ENCODE peak calls at places on chromosomes 13 and 19, in six cellular contexts. V is psoas muscle, I is A549, B is H1, G is cardiac muscle cell, D is mesendoderm. M is an unnamed sample.

GRCh38 chr13:94309997-94310842 is 169.3 kb downstream of the DCT start:
- DNase-seq in V (no peak), I (peak; percentile 15), B (no peak), G (no peak), D (no peak), M (no peak)

GRCh38 chr13:110353339-110353977 is 46.4 kb downstream of the COL4A2 start:
- DNase-seq in V (no peak), I (no peak), B (no peak), G (no peak), D (no peak), M (peak; percentile 3)

GRCh38 chr13:31896427-31896826 is 135.1 kb upstream of the FRY start:
- DNase-seq in V (peak; percentile 66), I (no peak), B (no peak), G (no peak), D (peak; percentile 13), M (no peak)

GRCh38 chr19:56316728-56317127 is 2.1 kb upstream of the ZSCAN5A start:
- DNase-seq in V (no peak), I (no peak), B (no peak), G (no peak), D (no peak), M (no peak)

GRCh38 chr19:46404884-46405658 is 8.3 kb downstream of the CCDC8 start:
- DNase-seq in V (peak; percentile 50), I (peak; percentile 77), B (no peak), G (peak; percentile 61), D (peak; percentile 82), M (no peak)

GRCh38 chr13:34926513-34926912 is 15.6 kb upstream of the NBEA start:
- DNase-seq in V (no peak), I (peak; percentile 25), B (no peak), G (peak; percentile 77), D (peak; percentile 50), M (no peak)

GRCh38 chr19:53196777-53197396 is 3.7 kb upstream of the ZNF665 start:
- DNase-seq in V (peak; percentile 98), I (no peak), B (peak; percentile 98), G (peak; percentile 98), D (peak; percentile 94), M (peak; percentile 97)

GRCh38 chr19:16111909-16112752 is 442 bp downstream of the RAB8A start:
- DNase-seq in V (peak; percentile 20), I (no peak), B (no peak), G (peak; percentile 26), D (no peak), M (no peak)

GRCh38 chr13:108226184-108226583 is 8.0 kb downstream of the ABHD13 start:
- DNase-seq in V (no peak), I (no peak), B (no peak), G (peak; percentile 73), D (peak; percentile 18), M (no peak)

GRCh38 chr19:55519461-55520311 is 17.2 kb downstream of the SBK2 start:
- DNase-seq in V (no peak), I (peak; percentile 94), B (no peak), G (no peak), D (no peak), M (no peak)

GRCh38 chr19:48443262-48443661 is 2.5 kb upstream of the GRWD1 start:
- DNase-seq in V (no peak), I (no peak), B (no peak), G (no peak), D (no peak), M (no peak)

GRCh38 chr13:61413572-61413971 is 2.1 kb downstream of the PCDH20 start:
- DNase-seq in V (peak; percentile 30), I (no peak), B (peak; percentile 54), G (peak; percentile 34), D (peak; percentile 5), M (no peak)

GRCh38 chr19:6357995-6358394 is 3.3 kb upstream of the CLPP start:
- DNase-seq in V (peak; percentile 82), I (no peak), B (no peak), G (no peak), D (no peak), M (no peak)

GRCh38 chr19:14167594-14168138 is 31.3 kb upstream of the ASF1B start:
- DNase-seq in V (no peak), I (no peak), B (no peak), G (no peak), D (no peak), M (no peak)

GRCh38 chr19:14168259-14168972 is 32.0 kb upstream of the ASF1B start:
- DNase-seq in V (no peak), I (no peak), B (no peak), G (no peak), D (no peak), M (no peak)

GRCh38 chr19:14165986-14166385 is 29.6 kb upstream of the ASF1B start:
- DNase-seq in V (no peak), I (no peak), B (no peak), G (no peak), D (no peak), M (no peak)

GRCh38 chr19:14166448-14166847 is 30.1 kb upstream of the ASF1B start:
- DNase-seq in V (no peak), I (no peak), B (no peak), G (no peak), D (no peak), M (no peak)

GRCh38 chr19:14167013-14167593 is 30.7 kb upstream of the ASF1B start:
- DNase-seq in V (no peak), I (no peak), B (no peak), G (no peak), D (no peak), M (no peak)
- H3K4me3 ChIP-seq in V (no peak overlapping the region), I (no peak overlapping the region), B (no peak overlapping the region), G (no peak overlapping the region), D (no peak overlapping the region), M (no peak overlapping the region)

DNA sequence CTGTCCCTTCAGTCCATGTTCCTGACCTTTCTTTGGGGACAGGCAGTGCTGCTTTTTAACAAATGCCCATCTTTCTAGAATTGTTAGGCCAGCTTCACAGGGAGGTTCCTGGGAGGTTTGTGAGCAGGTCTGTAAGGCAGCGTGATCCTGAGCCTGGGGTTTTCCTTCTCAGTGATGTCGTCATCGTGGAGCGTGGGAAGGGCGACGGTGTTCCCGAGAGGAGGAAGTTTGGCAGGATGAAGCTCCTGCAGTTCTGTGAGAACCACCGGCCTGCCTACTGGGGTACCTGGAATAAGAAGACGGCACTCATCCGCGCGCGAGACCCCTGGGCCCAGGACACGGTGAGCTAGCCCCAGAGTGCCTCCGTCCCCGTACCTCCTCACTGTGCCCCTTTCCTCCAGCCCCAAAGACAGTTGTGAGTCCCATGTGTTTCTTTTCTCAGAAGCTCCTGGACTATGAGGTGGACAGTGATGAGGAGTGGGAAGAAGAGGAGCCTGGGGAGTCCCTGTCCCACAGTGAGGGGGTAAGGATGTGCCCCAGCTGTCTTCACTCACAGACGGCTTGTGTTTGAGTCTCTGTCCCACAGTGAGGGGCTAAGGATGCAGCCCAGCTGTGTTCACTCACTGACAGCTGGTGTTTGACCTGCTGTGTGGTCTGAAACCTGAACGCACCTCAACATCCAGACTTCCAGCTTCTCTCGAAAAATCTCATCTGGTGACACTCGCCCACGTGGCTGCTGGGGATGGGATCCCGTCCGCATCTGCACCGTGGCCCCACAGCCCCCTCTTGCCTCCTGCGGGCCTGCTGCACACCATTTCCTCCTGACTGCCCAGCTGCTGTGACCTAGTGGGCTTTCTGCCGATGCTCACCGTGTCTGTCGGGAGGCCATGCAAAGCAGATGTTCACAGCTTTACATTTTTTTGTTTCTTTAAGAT is 27.1 kb downstream of the CHAF1A start:
- DNase-seq in V (no peak), I (no peak), B (no peak), G (no peak), D (no peak), M (no peak)
- H3K27ac ChIP-seq in V (no peak overlapping the region), I (no peak overlapping the region), B (no peak overlapping the region), G (no peak overlapping the region), D (no peak overlapping the region), M (no peak overlapping the region)

DNA sequence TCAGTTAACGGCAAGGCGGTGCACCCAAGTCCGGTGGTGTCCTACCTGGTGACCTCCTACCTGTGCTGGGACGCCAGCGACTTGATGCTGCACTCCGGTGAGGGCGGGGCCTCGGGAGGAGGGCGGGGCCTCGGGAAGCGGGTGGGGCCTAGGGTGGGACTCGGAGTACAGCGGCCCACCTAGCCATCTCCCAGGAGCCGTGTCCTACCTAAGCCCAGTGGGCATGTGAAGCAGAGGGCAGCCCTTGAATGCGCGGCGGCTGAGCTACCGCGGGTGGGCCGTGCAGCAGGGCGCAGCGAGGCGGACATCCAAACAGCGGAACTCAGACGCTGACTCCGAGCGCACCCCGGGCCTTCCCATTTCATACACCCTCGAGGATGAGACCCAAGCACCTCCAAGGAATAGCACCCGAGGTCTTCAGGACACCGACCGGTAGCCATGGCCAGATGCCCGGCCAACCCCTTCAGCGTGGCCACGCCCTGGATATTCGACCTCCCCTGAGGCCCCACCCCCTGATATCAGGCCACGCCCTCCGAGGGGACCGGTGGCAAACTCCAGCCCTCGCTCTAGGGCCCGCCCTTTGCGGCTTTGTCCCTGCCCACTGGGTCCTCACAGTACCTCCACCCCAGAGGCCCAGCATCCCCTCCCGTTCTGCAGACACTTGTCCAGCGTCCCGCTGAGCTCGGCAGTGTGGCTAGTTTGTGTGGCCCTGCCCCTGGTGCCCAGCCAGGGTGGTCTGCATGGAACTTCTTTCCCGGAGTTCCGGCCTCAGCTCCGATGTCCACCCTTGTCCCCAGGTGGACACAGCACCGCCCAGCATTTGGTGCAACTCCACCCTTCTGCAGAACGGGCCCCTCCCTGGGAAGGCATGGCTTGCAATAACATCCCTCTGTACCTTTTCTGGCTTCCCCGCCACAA is 5.4 kb downstream of the KLK1 start:
- DNase-seq in V (peak; percentile 63), I (peak; percentile 67), B (peak; percentile 99), G (peak; percentile 81), D (peak; percentile 82), M (no peak)
- H3K4me3 ChIP-seq in V (peak overlapping the region; percentile 36), I (peak overlapping the region; percentile 68), B (peak overlapping the region; percentile 83), G (peak overlapping the region; percentile 37), D (peak overlapping the region; percentile 59), M (no peak overlapping the region)

DNA sequence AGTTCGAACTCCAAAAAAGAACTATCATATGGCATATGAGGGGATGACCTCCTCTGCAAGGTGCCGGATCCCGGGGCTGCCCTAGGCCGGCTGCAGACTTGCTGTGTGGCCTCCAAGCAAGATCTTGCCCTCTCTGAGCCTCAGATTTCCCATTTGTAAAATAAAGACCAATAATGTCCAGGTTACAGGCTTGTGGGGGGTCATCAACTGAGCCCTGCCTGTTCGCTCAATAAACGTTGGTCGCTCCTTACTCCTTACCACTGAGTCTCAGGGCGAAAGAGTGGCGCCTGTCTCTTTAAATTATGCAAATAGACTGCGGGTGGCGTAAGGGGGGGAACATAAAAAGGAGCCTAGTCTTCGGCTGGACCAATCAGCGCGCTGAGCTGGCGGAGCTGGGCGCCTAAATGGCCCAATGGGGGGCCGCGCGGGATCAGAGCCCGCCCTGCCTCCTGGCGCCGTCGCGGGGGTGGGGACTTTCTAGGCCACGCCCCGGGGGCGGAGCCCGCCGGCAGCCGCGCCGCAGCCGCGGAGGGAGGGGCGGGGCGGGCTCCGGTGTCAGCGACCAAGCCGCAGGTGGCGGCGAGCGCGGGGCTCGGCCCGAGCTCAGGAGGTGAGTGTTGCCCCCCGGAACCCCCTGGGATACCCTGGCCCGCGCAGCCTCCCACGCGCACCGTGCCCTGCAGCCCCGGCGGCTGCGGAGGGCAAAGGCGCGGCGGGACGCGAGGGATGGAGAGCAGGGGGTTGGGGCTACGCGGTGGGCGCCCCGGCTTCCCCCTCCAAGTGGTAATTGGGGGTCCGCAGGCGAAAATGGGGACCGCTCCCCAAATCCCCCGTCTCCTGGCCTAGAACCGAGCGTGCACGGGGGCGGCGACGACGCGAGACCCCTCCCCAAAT is 3.8 kb upstream of the FCHO1 start:
- DNase-seq in V (peak; percentile 96), I (peak; percentile 92), B (peak; percentile 95), G (peak; percentile 98), D (peak; percentile 96), M (peak; percentile 95)
- H3K27ac ChIP-seq in V (no peak overlapping the region), I (peak overlapping the region; percentile 52), B (no peak overlapping the region), G (no peak overlapping the region), D (no peak overlapping the region), M (peak overlapping the region; percentile 40)

DNA sequence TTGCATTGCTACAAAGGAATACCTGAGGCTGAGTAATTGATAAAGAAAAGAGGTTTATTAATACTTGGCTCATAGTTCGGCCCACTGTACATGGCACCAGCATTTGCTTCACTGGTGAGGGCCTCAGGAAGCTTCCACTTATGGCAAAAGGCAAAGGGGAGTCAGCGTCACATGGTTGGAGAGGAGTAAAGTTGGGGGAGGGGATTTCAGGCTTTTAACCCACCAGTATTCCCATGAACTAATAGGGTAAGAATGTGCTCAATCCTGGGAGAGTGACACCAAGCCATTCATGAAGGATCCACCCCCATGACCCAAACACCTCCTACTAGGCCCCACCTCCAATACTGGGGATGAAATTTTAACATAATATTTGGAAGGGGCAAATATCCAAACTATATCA is 82.5 kb upstream of the MYCBP2 start:
- DNase-seq in V (no peak), I (no peak), B (no peak), G (no peak), D (peak; percentile 92), M (no peak)
- H3K4me3 ChIP-seq in V (no peak overlapping the region), I (no peak overlapping the region), B (no peak overlapping the region), G (no peak overlapping the region), D (no peak overlapping the region), M (no peak overlapping the region)

M was measured in WERI-Rb-1.